ENCODE peak calls at places on chromosomes 13 and 19, in five cellular contexts. One of them, this sample, is unnamed.
A peak's percentile ranks its signal among the peaks of the same experiment; 100 is the strongest.

GRCh38 chr13:64057372-64058020 is 2641.8 kb upstream of the PCDH20 start:
- DNase-seq in OCI-LY7: no peak
- DNase-seq in kidney: no peak
- DNase-seq in pancreas: no peak
- DNase-seq in transverse colon: no peak
- DNase-seq in this sample: no peak

GRCh38 chr13:46079770-46080169 is 25.1 kb downstream of the CPB2 start:
- DNase-seq in OCI-LY7: no peak
- DNase-seq in kidney: no peak
- DNase-seq in pancreas: no peak
- DNase-seq in transverse colon: no peak
- DNase-seq in this sample: no peak

GRCh38 chr13:49985129-49985528 is 11.7 kb upstream of the TRIM13 start:
- DNase-seq in OCI-LY7: peak; percentile 43
- DNase-seq in kidney: no peak
- DNase-seq in pancreas: no peak
- DNase-seq in transverse colon: no peak
- DNase-seq in this sample: no peak

GRCh38 chr13:98348476-98348875 is 171.4 kb upstream of the RNF113B start:
- DNase-seq in OCI-LY7: no peak
- DNase-seq in kidney: no peak
- DNase-seq in pancreas: no peak
- DNase-seq in transverse colon: no peak
- DNase-seq in this sample: no peak

GRCh38 chr13:41492432-41493267 is 35.3 kb downstream of the RGCC start:
- DNase-seq in OCI-LY7: peak; percentile 78
- DNase-seq in kidney: no peak
- DNase-seq in pancreas: no peak
- DNase-seq in transverse colon: no peak
- DNase-seq in this sample: no peak

GRCh38 chr13:95020298-95020987 is 280.8 kb downstream of the ABCC4 start:
- DNase-seq in OCI-LY7: no peak
- DNase-seq in kidney: no peak
- DNase-seq in pancreas: no peak
- DNase-seq in transverse colon: no peak
- DNase-seq in this sample: no peak

GRCh38 chr13:28705734-28706133 is 13.0 kb downstream of the SLC46A3 start:
- DNase-seq in OCI-LY7: no peak
- DNase-seq in kidney: no peak
- DNase-seq in pancreas: no peak
- DNase-seq in transverse colon: no peak
- DNase-seq in this sample: no peak

GRCh38 chr19:7512400-7512851 is 3.5 kb upstream of the ZNF358 start:
- DNase-seq in OCI-LY7: no peak
- DNase-seq in kidney: no peak
- DNase-seq in pancreas: no peak
- DNase-seq in transverse colon: no peak
- DNase-seq in this sample: no peak

GRCh38 chr19:5103061-5103701 is 134.3 kb downstream of the KDM4B start:
- DNase-seq in OCI-LY7: no peak
- DNase-seq in kidney: no peak
- DNase-seq in pancreas: peak; percentile 93
- DNase-seq in transverse colon: no peak
- DNase-seq in this sample: peak; percentile 87

GRCh38 chr13:45623516-45624090 is 8.1 kb upstream of the ERICH6B start:
- DNase-seq in OCI-LY7: peak; percentile 14
- DNase-seq in kidney: no peak
- DNase-seq in pancreas: no peak
- DNase-seq in transverse colon: no peak
- DNase-seq in this sample: no peak

GRCh38 chr13:113759525-113760137 is 605 bp downstream of the TMEM255B start:
- DNase-seq in OCI-LY7: no peak
- DNase-seq in kidney: no peak
- DNase-seq in pancreas: no peak
- DNase-seq in transverse colon: no peak
- DNase-seq in this sample: peak; percentile 56

GRCh38 chr19:30593358-30593757 is 221.2 kb downstream of the ZNF536 start:
- DNase-seq in OCI-LY7: no peak
- DNase-seq in kidney: no peak
- DNase-seq in pancreas: no peak
- DNase-seq in transverse colon: peak; percentile 10
- DNase-seq in this sample: peak; percentile 66

GRCh38 chr19:918481-919156 is 1.5 kb downstream of the KISS1R start:
- DNase-seq in OCI-LY7: no peak
- DNase-seq in kidney: no peak
- DNase-seq in pancreas: no peak
- DNase-seq in transverse colon: no peak
- DNase-seq in this sample: no peak

GRCh38 chr13:113846639-113847318 is 17.1 kb downstream of the GAS6 start:
- DNase-seq in OCI-LY7: no peak
- DNase-seq in kidney: peak; percentile 68
- DNase-seq in pancreas: no peak
- DNase-seq in transverse colon: no peak
- DNase-seq in this sample: no peak

GRCh38 chr19:29866011-29866410 is 54.2 kb downstream of the CCNE1 start:
- DNase-seq in OCI-LY7: no peak
- DNase-seq in kidney: no peak
- DNase-seq in pancreas: no peak
- DNase-seq in transverse colon: no peak
- DNase-seq in this sample: peak; percentile 26

GRCh38 chr19:35856546-35857149 is at the start of gene KIRREL2:
- DNase-seq in OCI-LY7: peak; percentile 48
- DNase-seq in kidney: no peak
- DNase-seq in pancreas: peak; percentile 74
- DNase-seq in transverse colon: no peak
- DNase-seq in this sample: no peak

GRCh38 chr13:83229574-83230300 is 652.5 kb downstream of the SLITRK1 start:
- DNase-seq in OCI-LY7: no peak
- DNase-seq in kidney: no peak
- DNase-seq in pancreas: no peak
- DNase-seq in transverse colon: no peak
- DNase-seq in this sample: no peak

GRCh38 chr13:49791753-49792549 is 531 bp downstream of the KPNA3 start:
- DNase-seq in OCI-LY7: peak; percentile 70
- DNase-seq in kidney: peak; percentile 89
- DNase-seq in pancreas: peak; percentile 55
- DNase-seq in transverse colon: peak; percentile 58
- DNase-seq in this sample: peak; percentile 87

GRCh38 chr13:89401209-89401810 is 1730.1 kb downstream of the SLITRK5 start:
- DNase-seq in OCI-LY7: no peak
- DNase-seq in kidney: no peak
- DNase-seq in pancreas: no peak
- DNase-seq in transverse colon: no peak
- DNase-seq in this sample: no peak

GRCh38 chr13:61531383-61532065 is 115.9 kb upstream of the PCDH20 start:
- DNase-seq in OCI-LY7: no peak
- DNase-seq in kidney: no peak
- DNase-seq in pancreas: no peak
- DNase-seq in transverse colon: no peak
- DNase-seq in this sample: no peak

GRCh38 chr13:46668302-46668720 is 115.3 kb downstream of the LRCH1 start:
- DNase-seq in OCI-LY7: peak; percentile 18
- DNase-seq in kidney: no peak
- DNase-seq in pancreas: no peak
- DNase-seq in transverse colon: no peak
- DNase-seq in this sample: no peak

GRCh38 chr13:93810264-93810663 is 583.7 kb downstream of the GPC6 start:
- DNase-seq in OCI-LY7: no peak
- DNase-seq in kidney: no peak
- DNase-seq in pancreas: no peak
- DNase-seq in transverse colon: no peak
- DNase-seq in this sample: no peak

GRCh38 chr13:93800342-93800741 is 573.7 kb downstream of the GPC6 start:
- DNase-seq in OCI-LY7: no peak
- DNase-seq in kidney: no peak
- DNase-seq in pancreas: no peak
- DNase-seq in transverse colon: no peak
- DNase-seq in this sample: no peak

DNA sequence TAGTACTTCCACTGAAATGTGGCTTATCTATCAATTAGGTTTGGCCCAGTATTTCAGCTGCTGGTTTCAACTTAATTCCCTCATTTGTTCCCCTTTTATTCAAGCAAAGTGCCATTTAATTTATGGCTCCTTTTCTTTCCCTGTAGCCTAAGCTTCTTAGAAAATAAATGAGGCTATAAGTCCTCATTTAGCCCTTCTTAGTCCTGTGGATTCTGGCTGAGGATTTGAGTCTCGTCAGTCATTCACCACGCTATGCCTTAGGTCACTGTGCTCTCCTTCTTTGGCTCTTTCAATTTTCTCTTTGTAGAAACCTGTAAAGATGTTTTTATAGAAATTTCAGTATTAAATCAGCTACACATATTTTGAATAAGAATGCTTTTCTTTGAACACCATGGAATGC is 579.1 kb downstream of the GPC6 start:
- DNase-seq in OCI-LY7: no peak
- DNase-seq in kidney: no peak
- DNase-seq in pancreas: no peak
- DNase-seq in transverse colon: no peak
- DNase-seq in this sample: no peak
- H3K27ac ChIP-seq in OCI-LY7: no peak overlapping the region
- H3K27ac ChIP-seq in kidney: no peak overlapping the region
- H3K27ac ChIP-seq in pancreas: no peak overlapping the region
- H3K27ac ChIP-seq in transverse colon: no peak overlapping the region
- H3K27ac ChIP-seq in this sample: no peak overlapping the region

GRCh38 chr19:10233946-10234345 is 2.8 kb upstream of the S1PR2 start:
- DNase-seq in OCI-LY7: peak; percentile 50
- DNase-seq in kidney: no peak
- DNase-seq in pancreas: no peak
- DNase-seq in transverse colon: no peak
- DNase-seq in this sample: no peak

GRCh38 chr19:10228925-10229324 is 2.2 kb downstream of the S1PR2 start:
- DNase-seq in OCI-LY7: peak; percentile 80
- DNase-seq in kidney: no peak
- DNase-seq in pancreas: no peak
- DNase-seq in transverse colon: no peak
- DNase-seq in this sample: no peak

GRCh38 chr19:10230904-10231623 is at the start of gene S1PR2:
- DNase-seq in OCI-LY7: peak; percentile 89
- DNase-seq in kidney: peak; percentile 92
- DNase-seq in pancreas: peak; percentile 71
- DNase-seq in transverse colon: peak; percentile 82
- DNase-seq in this sample: peak; percentile 85

GRCh38 chr19:10230155-10230903 is 802 bp downstream of the S1PR2 start:
- DNase-seq in OCI-LY7: no peak
- DNase-seq in kidney: peak; percentile 85
- DNase-seq in pancreas: peak; percentile 30
- DNase-seq in transverse colon: peak; percentile 51
- DNase-seq in this sample: peak; percentile 87

DNA sequence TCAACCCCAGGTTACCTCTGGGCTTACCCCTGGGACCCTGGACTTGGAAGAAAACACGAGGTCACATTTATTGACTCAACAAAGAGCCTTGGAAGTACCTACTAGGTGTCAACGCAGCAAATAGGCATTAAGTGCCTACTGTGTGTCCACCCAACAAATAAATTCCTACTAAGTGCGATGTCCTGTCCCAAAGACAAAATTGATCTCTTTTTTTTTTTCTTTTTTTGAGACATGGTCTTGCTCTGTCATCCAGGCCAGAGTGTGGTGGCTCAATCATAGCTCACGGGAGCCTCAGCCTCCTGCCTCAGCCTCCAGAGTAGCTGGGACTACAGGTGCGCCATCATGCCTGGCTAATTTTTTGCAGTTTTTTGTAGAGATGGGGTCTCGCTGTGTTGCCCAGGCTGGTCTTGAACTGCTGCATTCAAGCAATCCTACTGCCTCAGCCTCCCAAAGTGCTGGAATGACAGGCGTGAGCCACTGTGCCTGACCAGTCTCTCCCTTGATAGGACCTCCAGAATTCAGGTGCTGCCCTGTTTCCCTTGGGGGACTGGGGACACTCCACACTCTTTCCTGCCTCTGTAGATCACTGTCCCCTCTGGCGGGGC is 595 bp upstream of the S1PR2 start:
- DNase-seq in OCI-LY7: no peak
- DNase-seq in kidney: no peak
- DNase-seq in pancreas: no peak
- DNase-seq in transverse colon: no peak
- DNase-seq in this sample: no peak
- H3K4me1 ChIP-seq in OCI-LY7: peaks cover 80% of the 10 kb centered on the region
- H3K4me1 ChIP-seq in kidney: peaks cover 3% of the 10 kb centered on the region
- H3K4me1 ChIP-seq in pancreas: no peaks in the 10 kb centered on the region
- H3K4me1 ChIP-seq in transverse colon: peaks cover 6% of the 10 kb centered on the region
- H3K4me1 ChIP-seq in this sample: no peaks in the 10 kb centered on the region

GRCh38 chr13:42612021-42612765 is 38.2 kb downstream of the TNFSF11 start:
- DNase-seq in OCI-LY7: peak; percentile 13
- DNase-seq in kidney: no peak
- DNase-seq in pancreas: no peak
- DNase-seq in transverse colon: no peak
- DNase-seq in this sample: no peak

GRCh38 chr13:42615691-42616090 is 41.7 kb downstream of the TNFSF11 start:
- DNase-seq in OCI-LY7: no peak
- DNase-seq in kidney: no peak
- DNase-seq in pancreas: no peak
- DNase-seq in transverse colon: no peak
- DNase-seq in this sample: no peak

DNA sequence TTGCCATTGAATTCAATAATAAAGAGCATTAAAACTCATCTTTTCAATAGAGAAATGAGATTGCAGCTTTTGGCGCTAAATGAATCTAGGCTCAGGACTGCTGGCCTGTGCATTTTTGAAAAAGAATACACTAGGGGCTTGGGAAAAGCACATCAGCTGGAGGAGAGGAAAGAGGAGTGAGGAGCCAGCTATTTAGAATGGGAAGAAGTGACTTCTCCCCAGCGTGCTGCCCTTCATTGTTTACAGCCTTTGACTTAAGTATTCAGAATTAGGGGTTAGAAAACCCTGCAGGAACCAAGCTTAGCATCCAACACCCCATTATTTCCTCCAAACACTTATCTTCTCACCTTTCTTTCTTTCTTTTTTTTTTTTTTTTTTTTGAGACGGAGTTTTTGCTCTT is 43.3 kb downstream of the TNFSF11 start:
- DNase-seq in OCI-LY7: no peak
- DNase-seq in kidney: no peak
- DNase-seq in pancreas: no peak
- DNase-seq in transverse colon: no peak
- DNase-seq in this sample: no peak
- H3K27ac ChIP-seq in OCI-LY7: no peak overlapping the region
- H3K27ac ChIP-seq in kidney: no peak overlapping the region
- H3K27ac ChIP-seq in pancreas: no peak overlapping the region
- H3K27ac ChIP-seq in transverse colon: no peak overlapping the region
- H3K27ac ChIP-seq in this sample: no peak overlapping the region

GRCh38 chr19:2087621-2088100 is 8.5 kb downstream of the MOB3A start:
- DNase-seq in OCI-LY7: peak; percentile 92
- DNase-seq in kidney: no peak
- DNase-seq in pancreas: no peak
- DNase-seq in transverse colon: peak; percentile 50
- DNase-seq in this sample: no peak
- H3K4me1 ChIP-seq in OCI-LY7: peaks cover 82% of the 10 kb centered on the region
- H3K4me1 ChIP-seq in kidney: peaks cover 7% of the 10 kb centered on the region
- H3K4me1 ChIP-seq in pancreas: no peaks in the 10 kb centered on the region
- H3K4me1 ChIP-seq in transverse colon: peaks cover 32% of the 10 kb centered on the region
- H3K4me1 ChIP-seq in this sample: no peaks in the 10 kb centered on the region

DNA sequence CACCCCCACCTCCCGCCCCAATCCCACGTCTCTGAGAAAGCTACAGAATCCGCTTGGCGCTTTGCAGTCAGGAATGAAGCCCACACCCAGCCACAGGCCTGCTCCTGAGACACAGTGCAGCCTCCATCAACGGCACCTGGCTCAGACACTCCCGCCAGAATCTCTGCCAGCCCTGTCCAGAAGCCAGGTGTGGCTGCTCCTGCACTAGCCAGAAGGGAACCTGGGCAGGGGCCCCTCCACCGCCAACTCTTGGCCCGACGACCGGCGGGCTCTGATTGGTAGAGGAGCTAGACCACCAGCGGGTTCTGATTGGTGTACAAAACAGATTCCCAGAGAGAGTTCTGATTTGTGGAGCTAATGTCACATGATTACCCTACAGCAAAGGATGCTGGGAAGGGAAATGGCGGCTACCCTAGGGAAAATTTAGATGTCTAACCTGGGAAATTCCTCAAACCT is 2.9 kb upstream of the PPP6R1 start:
- DNase-seq in OCI-LY7: no peak
- DNase-seq in kidney: no peak
- DNase-seq in pancreas: no peak
- DNase-seq in transverse colon: no peak
- DNase-seq in this sample: no peak
- H3K27ac ChIP-seq in OCI-LY7: no peak overlapping the region
- H3K27ac ChIP-seq in kidney: no peak overlapping the region
- H3K27ac ChIP-seq in pancreas: no peak overlapping the region
- H3K27ac ChIP-seq in transverse colon: no peak overlapping the region
- H3K27ac ChIP-seq in this sample: no peak overlapping the region